ENCODE peak calls at places on chromosomes 13 and 19, in eight cellular contexts. C is kidney; Y is right lobe of liver; K is uterus; Z is heart right ventricle; P is MM.1S; U is CD8-positive, alpha-beta T cell; J is CD4-positive, alpha-beta memory T cell. L is an unnamed sample. For H3K4me1 and H3K9me3, the result is how much of the 10 kb centered on the place peaks cover.

GRCh38 chr19:51478381-51479285 is at the start of gene CEACAM18:
- DNase-seq in C (no peak), Y (no peak), K (no peak), Z (no peak), P (no peak), U (no peak), J (no peak), L (peak)

GRCh38 chr13:42363941-42364612 is 92.1 kb downstream of the AKAP11 start:
- DNase-seq in C (no peak), Y (no peak), K (no peak), Z (no peak), P (no peak), U (no peak), J (no peak), L (no peak)

GRCh38 chr13:111383591-111384440 is 63.4 kb downstream of the TEX29 start:
- DNase-seq in C (no peak), Y (no peak), K (no peak), Z (no peak), P (no peak), U (no peak), J (no peak), L (no peak)

GRCh38 chr19:6241056-6241455 is 38.7 kb downstream of the MLLT1 start:
- DNase-seq in C (peak), Y (peak), K (no peak), Z (no peak), P (no peak), U (no peak), J (no peak), L (no peak)

GRCh38 chr13:110520431-110521295 is 40.9 kb downstream of the RAB20 start:
- DNase-seq in C (peak), Y (peak), K (peak), Z (peak), P (no peak), U (no peak), J (no peak), L (peak)

GRCh38 chr19:55385236-55385748 is 440 bp upstream of the RPL28 start:
- DNase-seq in C (peak), Y (peak), K (peak), Z (peak), P (peak), U (peak), J (peak), L (peak)

GRCh38 chr13:79874396-79875360 is 393.7 kb downstream of the NDFIP2 start:
- DNase-seq in C (no peak), Y (no peak), K (no peak), Z (no peak), P (no peak), U (no peak), J (no peak), L (no peak)

GRCh38 chr19:35045667-35046300 is 4.3 kb downstream of the HPN start:
- DNase-seq in C (no peak), Y (no peak), K (no peak), Z (no peak), P (peak), U (peak), J (peak), L (no peak)

GRCh38 chr13:44768775-44769578 is 192.8 kb upstream of the TSC22D1 start:
- DNase-seq in C (no peak), Y (no peak), K (no peak), Z (no peak), P (no peak), U (no peak), J (no peak), L (peak)

GRCh38 chr19:42057856-42058255 is 12.2 kb downstream of the GRIK5 start:
- DNase-seq in C (no peak), Y (no peak), K (no peak), Z (no peak), P (no peak), U (no peak), J (no peak), L (no peak)

GRCh38 chr19:35135389-35135909 is 590 bp upstream of the LGI4 start:
- DNase-seq in C (peak), Y (peak), K (peak), Z (peak), P (peak), U (peak), J (peak), L (peak)

GRCh38 chr19:52640916-52641315 is 2.8 kb upstream of the ZNF83 start:
- DNase-seq in C (no peak), Y (no peak), K (no peak), Z (no peak), P (no peak), U (no peak), J (no peak), L (no peak)

GRCh38 chr13:80783926-80784325 is 443.0 kb upstream of the SPRY2 start:
- DNase-seq in C (no peak), Y (no peak), K (no peak), Z (peak), P (no peak), U (no peak), J (no peak), L (no peak)

GRCh38 chr19:37867831-37868230 is 38.6 kb downstream of the WDR87 start:
- DNase-seq in C (no peak), Y (no peak), K (no peak), Z (no peak), P (no peak), U (no peak), J (no peak), L (no peak)

DNA sequence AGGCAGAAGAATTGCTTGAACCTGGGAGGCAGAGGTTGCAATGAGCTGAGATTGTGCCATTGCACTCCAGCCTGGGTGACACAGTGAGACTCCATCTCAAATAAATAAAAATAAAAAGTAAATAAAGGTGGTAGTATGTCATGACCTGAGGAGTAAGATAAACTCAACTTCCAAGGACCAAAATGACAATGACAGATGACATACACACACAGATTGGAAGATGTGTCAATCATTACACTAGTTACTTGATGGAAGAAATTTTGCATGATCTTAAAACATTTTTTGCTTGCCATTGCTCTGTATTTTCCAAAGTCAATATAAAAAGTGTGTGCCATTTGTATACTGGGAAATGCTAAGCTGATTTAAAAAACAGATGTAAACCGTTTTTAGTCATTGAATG is 4.1 kb downstream of the SLC46A3 start:
- DNase-seq in C (no peak), Y (no peak), K (no peak), Z (no peak), P (no peak), U (no peak), J (no peak), L (no peak)
- H3K4me1 ChIP-seq in C (under half), Y (under half), K (under half), Z (under half), P (under half), U (under half), J (under half), L (under half)

DNA sequence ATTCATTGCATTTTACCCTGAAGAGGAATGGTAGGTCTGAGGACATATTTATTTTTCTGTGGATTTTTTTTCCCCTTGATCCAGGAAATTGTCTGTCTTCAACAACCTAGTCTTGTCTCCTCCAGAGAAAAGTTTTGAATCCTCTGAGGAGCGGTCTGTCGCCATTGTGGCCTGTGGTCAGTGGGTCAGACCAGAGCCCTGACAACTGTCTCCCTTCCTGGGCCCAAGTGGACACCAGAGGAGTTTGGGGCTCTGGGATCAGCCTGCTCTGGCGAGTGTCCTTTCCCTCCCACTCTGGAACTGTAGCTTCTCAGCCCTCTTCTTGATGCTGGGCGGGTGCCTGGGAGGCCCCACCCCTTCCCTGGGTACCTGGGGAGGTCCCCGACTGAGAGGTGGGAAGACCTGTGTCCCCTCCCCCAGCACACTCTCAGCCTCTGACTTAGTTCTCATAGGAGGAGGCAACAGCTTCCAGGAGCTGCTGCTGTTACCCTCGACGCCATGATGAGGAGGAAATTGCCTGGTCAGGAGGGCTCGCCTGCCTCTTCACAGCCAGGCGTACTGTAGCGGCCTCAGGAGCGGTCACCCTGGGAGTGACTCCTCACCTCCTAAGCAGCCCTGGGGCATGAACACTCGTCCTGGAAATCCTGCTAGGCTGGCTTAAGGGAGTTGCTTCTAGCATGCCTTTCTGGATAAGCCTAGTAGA is 110.3 kb downstream of the GGACT start:
- DNase-seq in C (no peak), Y (no peak), K (no peak), Z (no peak), P (no peak), U (no peak), J (no peak), L (no peak)
- H3K9me3 ChIP-seq in C (under half), Y (under half), K (under half), Z (under half), P (under half), U (under half), J (under half), L (under half)

GRCh38 chr19:18839465-18840287 is 7.9 kb downstream of the UPF1 start:
- DNase-seq in C (no peak), Y (peak), K (no peak), Z (no peak), P (no peak), U (no peak), J (no peak), L (peak)

GRCh38 chr19:18841400-18841799 is 9.6 kb downstream of the UPF1 start:
- DNase-seq in C (no peak), Y (no peak), K (no peak), Z (no peak), P (no peak), U (no peak), J (no peak), L (no peak)

GRCh38 chr19:18840288-18841260 is 8.8 kb downstream of the UPF1 start:
- DNase-seq in C (no peak), Y (no peak), K (no peak), Z (no peak), P (no peak), U (no peak), J (no peak), L (no peak)

GRCh38 chr19:18843960-18844359 is 12.2 kb downstream of the UPF1 start:
- DNase-seq in C (no peak), Y (no peak), K (no peak), Z (no peak), P (no peak), U (no peak), J (no peak), L (no peak)

GRCh38 chr19:18842166-18842565 is 10.4 kb downstream of the UPF1 start:
- DNase-seq in C (no peak), Y (no peak), K (no peak), Z (no peak), P (no peak), U (no peak), J (no peak), L (no peak)
- H3K4me1 ChIP-seq in C (half or more), Y (under half), K (under half), Z (half or more), P (under half), U (half or more), J (half or more), L (under half)

GRCh38 chr13:22039961-22040360 is 369.1 kb downstream of the FGF9 start:
- DNase-seq in C (no peak), Y (no peak), K (no peak), Z (no peak), P (no peak), U (no peak), J (no peak), L (no peak)
- H3K9me3 ChIP-seq in C (under half), Y (under half), K (under half), Z (under half), P (under half), U (under half), J (under half), L (under half)

GRCh38 chr19:3096902-3097326 is 2.8 kb downstream of the GNA11 start:
- DNase-seq in C (peak), Y (no peak), K (no peak), Z (no peak), P (no peak), U (no peak), J (no peak), L (peak)

GRCh38 chr19:3097442-3097871 is 3.3 kb downstream of the GNA11 start:
- DNase-seq in C (peak), Y (no peak), K (no peak), Z (peak), P (no peak), U (no peak), J (no peak), L (peak)

GRCh38 chr19:3094638-3095374 is 644 bp downstream of the GNA11 start:
- DNase-seq in C (peak), Y (no peak), K (no peak), Z (no peak), P (no peak), U (peak), J (peak), L (no peak)

GRCh38 chr19:3096267-3096901 is 2.2 kb downstream of the GNA11 start:
- DNase-seq in C (peak), Y (no peak), K (no peak), Z (peak), P (no peak), U (no peak), J (no peak), L (peak)

GRCh38 chr19:3095375-3096191 is 1.4 kb downstream of the GNA11 start:
- DNase-seq in C (peak), Y (peak), K (no peak), Z (peak), P (no peak), U (peak), J (peak), L (peak)
- H3K4me1 ChIP-seq in C (half or more), Y (under half), K (under half), Z (half or more), P (under half), U (under half), J (under half), L (under half)

GRCh38 chr19:14393303-14393702 is 12.1 kb downstream of the ADGRE5 start:
- DNase-seq in C (no peak), Y (no peak), K (no peak), Z (no peak), P (no peak), U (no peak), J (no peak), L (no peak)
- H3K9me3 ChIP-seq in C (under half), Y (under half), K (under half), Z (under half), P (under half), U (under half), J (under half), L (under half)

GRCh38 chr19:15250635-15250993 is 18.4 kb upstream of the EPHX3 start:
- DNase-seq in C (peak), Y (no peak), K (no peak), Z (no peak), P (no peak), U (no peak), J (no peak), L (no peak)
- H3K4me1 ChIP-seq in C (half or more), Y (under half), K (under half), Z (half or more), P (under half), U (under half), J (under half), L (under half)

DNA sequence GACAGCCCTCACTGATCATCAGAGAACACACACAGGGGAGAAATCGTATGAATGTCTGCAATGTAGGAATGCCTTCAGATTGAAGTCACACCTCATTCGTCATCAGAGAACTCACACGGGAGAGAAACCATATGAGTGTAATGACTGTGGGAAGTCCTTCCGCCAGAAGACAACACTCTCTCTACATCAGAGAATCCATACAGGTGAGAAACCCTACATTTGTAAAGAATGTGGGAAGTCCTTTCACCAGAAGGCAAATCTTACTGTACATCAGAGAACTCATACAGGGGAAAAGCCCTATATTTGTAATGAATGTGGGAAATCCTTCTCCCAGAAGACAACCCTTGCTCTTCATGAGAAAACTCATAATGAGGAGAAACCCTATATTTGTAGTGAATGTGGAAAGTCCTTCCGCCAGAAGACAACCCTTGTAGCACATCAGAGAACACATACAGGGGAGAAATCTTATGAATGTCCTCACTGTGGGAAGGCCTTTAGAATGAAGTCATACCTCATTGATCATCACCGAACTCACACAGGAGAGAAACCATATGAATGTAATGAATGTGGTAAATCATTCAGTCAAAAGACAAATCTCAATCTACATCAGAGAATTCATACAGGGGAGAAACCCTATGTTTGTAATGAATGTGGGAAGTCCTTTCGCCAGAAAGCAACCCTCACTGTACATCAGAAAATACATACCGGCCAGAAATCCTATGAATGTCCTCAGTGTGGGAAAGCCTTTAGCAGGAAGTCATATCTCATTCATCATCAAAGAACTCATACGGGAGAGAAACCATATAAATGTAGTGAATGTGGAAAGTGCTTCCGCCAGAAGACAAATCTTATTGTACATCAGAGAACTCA is 32.5 kb downstream of the ZNF567 start:
- DNase-seq in C (no peak), Y (no peak), K (no peak), Z (no peak), P (no peak), U (no peak), J (no peak), L (no peak)
- H3K9me3 ChIP-seq in C (half or more), Y (half or more), K (under half), Z (half or more), P (under half), U (under half), J (half or more), L (under half)

L was measured in small intestine.